ENCODE peak calls at places on chromosomes 1 and 21, in four cellular contexts. M is K562, K is HL-60, X is GM12878. Z is an unnamed sample.

GRCh38 chr1:145956776-145957442 is 908 bp downstream of the LIX1L start:
- DNase-seq in X (no peak), K (no peak), M (no peak), Z (no peak)

GRCh38 chr1:96409689-96410088 is 311.9 kb upstream of the PTBP2 start:
- DNase-seq in M (no peak), K (no peak), X (no peak), Z (no peak)

GRCh38 chr1:226650236-226650841 is 88.7 kb downstream of the ITPKB start:
- DNase-seq in K (no peak), M (peak; percentile 35), X (no peak), Z (no peak)

GRCh38 chr1:61273861-61274260 is 191.5 kb downstream of the NFIA start:
- DNase-seq in X (no peak), M (no peak), K (no peak), Z (no peak)

GRCh38 chr1:33763406-33763805 is 100.5 kb upstream of the HMGB4 start:
- DNase-seq in M (no peak), X (no peak), K (no peak), Z (no peak)

GRCh38 chr1:17287377-17287776 is 20.6 kb upstream of the PADI4 start:
- DNase-seq in M (no peak), K (peak; percentile 66), X (no peak), Z (no peak)

GRCh38 chr1:7422081-7422480 is 349.0 kb upstream of the VAMP3 start:
- DNase-seq in X (no peak), K (no peak), M (no peak), Z (no peak)

GRCh38 chr1:64038965-64039926 is 164.2 kb upstream of the UBE2U start:
- DNase-seq in X (no peak), M (no peak), K (no peak), Z (no peak)

GRCh38 chr1:48080343-48081255 is 83.4 kb upstream of the TRABD2B start:
- DNase-seq in X (no peak), M (no peak), K (no peak), Z (no peak)

GRCh38 chr1:37434292-37434907 is 40.0 kb upstream of the ZC3H12A start:
- DNase-seq in K (peak; percentile 57), M (peak; percentile 87), X (no peak), Z (peak; percentile 92)

GRCh38 chr1:101124405-101124804 is 98.8 kb upstream of the DPH5 start:
- DNase-seq in K (no peak), M (no peak), X (no peak), Z (no peak)

GRCh38 chr1:22636927-22637326 is 499 bp downstream of the C1QA start:
- DNase-seq in X (no peak), M (no peak), K (no peak), Z (no peak)

GRCh38 chr1:167789501-167789900 is 67.7 kb downstream of the MPZL1 start:
- DNase-seq in X (no peak), M (no peak), K (no peak), Z (no peak)

DNA sequence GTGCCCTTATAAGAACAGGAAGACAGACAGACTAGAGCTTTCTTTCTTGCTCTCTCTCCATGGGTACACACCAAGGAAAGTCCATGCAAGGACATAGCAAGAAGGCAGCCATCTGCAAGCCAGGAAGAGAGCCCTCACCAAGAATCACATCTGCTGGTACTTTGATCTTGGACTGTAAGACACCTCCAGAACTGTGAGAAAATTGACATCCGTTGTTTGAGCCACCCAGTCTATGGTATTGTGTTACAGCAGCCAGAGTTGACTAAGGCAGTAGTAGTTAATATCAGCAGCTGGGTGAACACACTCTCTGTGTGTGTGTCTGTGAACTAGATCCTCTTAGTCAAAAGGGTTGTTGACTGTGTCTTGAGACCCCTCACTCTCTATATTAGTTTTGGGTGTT is 53.8 kb upstream of the PPP2R5A start:
- DNase-seq in M (no peak), X (no peak), K (no peak), Z (no peak)
- TF ChIP-seq SPI1 in M (no peak), X (no peak), K (no peak), Z (no peak)

DNA sequence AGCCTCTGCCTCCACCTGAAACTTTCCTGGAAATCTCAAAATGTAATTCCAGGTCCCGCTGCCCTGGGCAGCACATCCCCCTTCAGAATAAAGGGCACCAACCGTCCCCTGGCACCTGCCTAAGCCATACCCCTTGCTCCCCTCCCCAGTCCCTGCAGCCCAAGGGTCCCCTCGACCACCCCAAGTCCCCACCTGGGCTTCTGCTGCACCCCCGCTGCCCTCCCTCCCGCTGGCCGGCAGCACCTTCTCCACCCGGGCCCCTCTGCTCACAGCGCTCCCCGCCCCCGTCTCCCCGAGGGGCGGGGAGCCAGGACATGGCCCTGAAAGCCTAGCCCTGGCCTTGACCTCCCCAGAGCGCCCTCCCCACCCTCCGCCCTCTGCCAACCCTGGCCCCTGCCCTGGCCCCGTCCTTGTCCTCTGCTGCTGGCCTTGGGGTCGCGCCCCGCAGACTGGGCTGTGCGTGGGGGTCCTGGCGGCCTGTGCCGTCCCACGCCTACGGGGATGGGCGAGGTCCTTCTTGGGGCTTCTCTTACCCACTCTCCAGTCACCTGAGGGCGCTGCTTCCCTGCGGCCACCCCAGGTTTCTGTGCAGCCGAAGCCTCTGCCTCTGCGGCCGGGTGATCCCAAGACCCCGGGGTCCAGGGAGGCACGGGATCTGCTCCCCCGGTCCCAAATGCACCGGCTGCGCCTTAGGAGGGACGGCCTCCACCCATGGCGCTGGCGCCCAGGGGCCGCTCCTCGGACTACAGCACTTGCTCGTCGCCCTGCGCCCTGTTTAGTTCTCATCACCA is 41.7 kb downstream of the WDR4 start:
- DNase-seq in X (no peak), K (no peak), M (peak; percentile 46), Z (no peak)
- TF ChIP-seq SPI1 in X (no peak), K (no peak), M (no peak), Z (no peak)

GRCh38 chr1:30322859-30323257 is 400.5 kb downstream of the MATN1 start:
- DNase-seq in X (no peak), M (peak; percentile 30), K (no peak), Z (no peak)

GRCh38 chr1:30325085-30325935 is 398.1 kb downstream of the MATN1 start:
- DNase-seq in M (no peak), K (no peak), X (no peak), Z (no peak)

GRCh38 chr1:30324251-30325084 is 398.9 kb downstream of the MATN1 start:
- DNase-seq in X (no peak), K (no peak), M (no peak), Z (no peak)

GRCh38 chr1:30323352-30323751 is 400.0 kb downstream of the MATN1 start:
- DNase-seq in K (no peak), M (no peak), X (no peak), Z (no peak)

DNA sequence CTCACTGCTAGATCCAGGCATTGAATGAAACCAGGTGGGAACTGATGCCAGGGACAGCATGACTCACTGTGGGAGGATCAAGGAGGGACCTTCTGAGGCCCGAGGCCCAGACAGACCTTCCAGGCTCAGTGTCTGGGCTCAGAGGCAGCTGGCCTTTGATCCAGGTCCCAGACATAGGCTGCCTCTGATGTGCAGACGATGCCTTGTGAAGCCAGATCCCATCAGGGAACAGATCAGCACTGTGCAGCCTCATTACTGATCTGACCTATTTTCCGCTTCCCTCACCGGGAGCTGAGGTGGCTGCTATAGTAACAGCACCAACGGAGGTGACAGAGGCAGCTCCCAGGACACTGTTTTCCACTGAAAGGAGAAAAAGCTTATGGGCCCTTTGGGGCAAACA is 399.5 kb downstream of the MATN1 start:
- DNase-seq in M (no peak), K (no peak), X (no peak), Z (no peak)
- TF ChIP-seq SPI1 in M (no peak), K (no peak), X (no peak), Z (no peak)

GRCh38 chr1:27864264-27864895 is 8.0 kb upstream of the THEMIS2 start:
- DNase-seq in M (peak; percentile 35), K (peak; percentile 86), X (peak; percentile 58), Z (no peak)
- TF ChIP-seq SPI1 in M (peak; percentile 55), K (peak; percentile 83), X (peak; percentile 59), Z (peak; percentile 54)

DNA sequence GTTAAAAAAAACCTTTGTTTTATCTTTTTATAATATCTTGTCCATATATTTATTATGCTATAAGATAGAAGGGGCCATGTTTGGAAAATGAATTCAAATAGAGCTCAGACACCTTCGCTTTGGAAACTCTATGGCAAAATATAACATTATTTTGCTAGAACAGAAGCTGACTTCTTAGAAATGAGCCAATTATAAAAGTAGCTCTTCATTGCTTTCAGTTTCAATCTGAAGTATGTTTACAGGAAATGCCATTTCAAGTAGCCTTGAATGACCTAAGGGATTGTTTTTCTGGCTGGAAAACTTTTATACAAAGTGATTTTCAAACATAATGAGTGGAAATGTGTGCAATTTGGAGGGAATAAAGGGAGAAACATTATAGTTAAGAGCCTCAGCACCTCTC is 37.8 kb upstream of the GBP5 start:
- DNase-seq in K (no peak), M (no peak), X (peak; percentile 15), Z (no peak)
- TF ChIP-seq SPI1 in K (no peak), M (no peak), X (no peak), Z (no peak)

DNA sequence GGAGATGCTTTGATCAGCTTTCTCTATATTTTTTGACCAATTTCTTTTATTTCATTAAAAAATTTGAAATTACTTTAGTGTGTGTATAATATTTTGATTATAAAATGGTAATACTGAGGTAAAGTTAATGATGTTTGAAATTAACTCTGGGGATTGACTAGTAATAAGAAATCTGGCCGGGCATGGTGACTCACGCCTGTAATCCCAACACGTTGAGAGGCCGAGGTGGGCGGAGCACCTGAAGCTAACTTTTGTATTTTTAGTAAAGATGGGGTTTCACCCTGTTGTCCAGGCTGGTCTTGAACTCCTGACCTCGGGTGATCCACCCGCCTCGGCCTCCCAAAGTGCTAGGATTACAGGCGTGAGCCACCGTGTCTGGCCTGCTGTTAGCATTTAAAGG is 17.5 kb downstream of the SCP2 start:
- DNase-seq in K (no peak), X (no peak), M (no peak), Z (no peak)
- TF ChIP-seq SPI1 in K (no peak), X (no peak), M (no peak), Z (no peak)

DNA sequence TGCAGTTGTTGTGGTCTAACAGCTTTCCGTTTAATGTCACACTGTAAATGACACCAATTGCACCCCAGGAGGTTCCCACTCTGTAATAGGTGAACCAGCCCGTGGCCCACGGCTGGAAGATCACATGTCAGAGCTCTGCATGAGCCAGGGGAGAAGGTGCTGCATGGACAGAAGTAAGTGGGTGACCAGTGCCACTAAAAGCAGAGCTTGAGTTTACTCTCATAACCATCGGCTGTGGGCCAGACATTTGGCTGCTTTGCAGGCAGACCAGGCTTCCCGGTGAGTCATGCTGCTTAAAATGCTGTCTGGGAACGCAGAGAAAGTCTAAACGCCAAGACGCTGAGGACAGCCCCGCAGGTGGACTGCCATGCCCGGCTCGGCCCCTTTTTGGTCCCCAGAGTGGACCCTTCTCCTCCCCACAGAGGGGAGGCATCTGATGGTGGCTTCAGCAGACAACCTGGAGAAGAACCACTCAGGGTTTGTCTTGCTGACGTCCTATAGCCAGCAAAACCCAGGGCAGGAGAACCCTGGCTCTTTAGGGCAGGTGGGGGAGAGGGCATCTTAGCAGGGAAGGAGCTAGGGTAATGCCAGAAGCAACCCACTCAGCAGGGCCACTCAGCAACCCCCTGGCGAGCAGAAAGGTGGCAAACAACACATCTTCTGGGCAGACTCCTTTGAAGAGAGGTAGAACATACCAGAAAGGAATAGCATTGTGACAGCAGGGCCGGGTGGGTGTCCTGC is 7.3 kb downstream of the KIAA2013 start:
- DNase-seq in X (no peak), M (no peak), K (no peak), Z (no peak)
- TF ChIP-seq SPI1 in X (no peak), M (no peak), K (no peak), Z (no peak)

Z was measured in GM12891.